ENCODE peak calls at places on chromosome 9, in eight cellular contexts. I is HFF-Myc, N is uterus, T is kidney epithelial cell, Y is Panc1, U is AG04449, O is left ventricle myocardium inferior, A is GM23338. W is an unnamed sample.

GRCh38 chr9:104247899-104248460 is 153.9 kb downstream of the SMC2 start:
- DNase-seq in I (no peak), N (no peak), T (no peak), Y (no peak), U (no peak), O (no peak), A (no peak), W (peak)

GRCh38 chr9:125095821-125096443 is 47.4 kb downstream of the SCAI start:
- DNase-seq in I (no peak), N (no peak), T (no peak), Y (no peak), U (no peak), O (no peak), A (no peak), W (no peak)

GRCh38 chr9:106284300-106284699 is 578.7 kb upstream of the ZNF462 start:
- DNase-seq in I (no peak), N (no peak), T (no peak), Y (no peak), U (no peak), O (no peak), A (peak), W (no peak)

GRCh38 chr9:88716636-88717035 is 181.7 kb downstream of the NXNL2 start:
- DNase-seq in I (no peak), N (no peak), T (no peak), Y (no peak), U (no peak), O (no peak), A (no peak), W (no peak)

GRCh38 chr9:93061791-93062299 is 3.3 kb downstream of the SUSD3 start:
- DNase-seq in I (no peak), N (peak), T (no peak), Y (no peak), U (no peak), O (no peak), A (peak), W (no peak)

GRCh38 chr9:75071530-75072122 is 16.3 kb downstream of the NMRK1 start:
- DNase-seq in I (no peak), N (no peak), T (no peak), Y (no peak), U (no peak), O (no peak), A (no peak), W (peak)

GRCh38 chr9:20988916-20989315 is 42.5 kb downstream of the HACD4 start:
- DNase-seq in I (no peak), N (no peak), T (no peak), Y (no peak), U (peak), O (no peak), A (no peak), W (peak)

GRCh38 chr9:95992536-95992935 is 117.0 kb downstream of the ERCC6L2 start:
- DNase-seq in I (no peak), N (no peak), T (no peak), Y (no peak), U (no peak), O (no peak), A (no peak), W (no peak)

GRCh38 chr9:6955251-6955921 is 197.6 kb downstream of the KDM4C start:
- DNase-seq in I (no peak), N (no peak), T (no peak), Y (no peak), U (no peak), O (no peak), A (peak), W (peak)

GRCh38 chr9:93942176-93942575 is 13.0 kb downstream of the BARX1 start:
- DNase-seq in I (no peak), N (no peak), T (no peak), Y (no peak), U (no peak), O (no peak), A (no peak), W (no peak)

GRCh38 chr9:20508242-20508641 is 114.1 kb downstream of the MLLT3 start:
- DNase-seq in I (no peak), N (no peak), T (no peak), Y (no peak), U (no peak), O (no peak), A (no peak), W (no peak)

GRCh38 chr9:115220339-115221009 is 102.5 kb upstream of the TNC start:
- DNase-seq in I (no peak), N (no peak), T (no peak), Y (no peak), U (no peak), O (no peak), A (no peak), W (no peak)

GRCh38 chr9:111959468-111959941 is 62.9 kb downstream of the UGCG start:
- DNase-seq in I (no peak), N (no peak), T (peak), Y (peak), U (peak), O (no peak), A (no peak), W (peak)

GRCh38 chr9:29511680-29512079 is 1938.4 kb upstream of the C9orf72 start:
- DNase-seq in I (no peak), N (no peak), T (no peak), Y (no peak), U (no peak), O (no peak), A (peak), W (no peak)

GRCh38 chr9:134390947-134391318 is 64.7 kb downstream of the RXRA start:
- DNase-seq in I (no peak), N (no peak), T (no peak), Y (no peak), U (no peak), O (no peak), A (no peak), W (no peak)

GRCh38 chr9:5876711-5877110 is 14.0 kb upstream of the MLANA start:
- DNase-seq in I (no peak), N (no peak), T (no peak), Y (no peak), U (no peak), O (no peak), A (peak), W (no peak)

GRCh38 chr9:3760031-3760430 is 234.2 kb upstream of the RFX3 start:
- DNase-seq in I (no peak), N (no peak), T (no peak), Y (no peak), U (no peak), O (no peak), A (peak), W (no peak)

GRCh38 chr9:1708215-1708614 is 306.9 kb upstream of the SMARCA2 start:
- DNase-seq in I (no peak), N (no peak), T (peak), Y (no peak), U (no peak), O (no peak), A (no peak), W (no peak)

GRCh38 chr9:22117511-22118388 is 108.6 kb upstream of the CDKN2B start:
- DNase-seq in I (no peak), N (no peak), T (peak), Y (no peak), U (no peak), O (no peak), A (peak), W (peak)
- H3K4me3 ChIP-seq in I (no peak), N (no peak), T (no peak), Y (no peak), U (no peak), O (no peak), A (peak), W (no peak)

GRCh38 chr9:71683598-71684235 is 84.6 kb downstream of the CEMIP2 start:
- DNase-seq in I (no peak), N (peak), T (no peak), Y (no peak), U (no peak), O (no peak), A (peak), W (peak)
- TF ChIP-seq CTCF in I (peak), N (peak), T (peak), Y (no peak), U (peak), O (peak), A (peak), W (peak)

GRCh38 chr9:132887181-132888120 is 8.8 kb downstream of the SPACA9 start:
- DNase-seq in I (no peak), N (no peak), T (no peak), Y (no peak), U (no peak), O (no peak), A (no peak), W (no peak)
- H3K4me3 ChIP-seq in I (no peak), N (no peak), T (no peak), Y (no peak), U (no peak), O (no peak), A (no peak), W (no peak)

GRCh38 chr9:34139477-34140146 is 13.1 kb upstream of the DCAF12 start:
- DNase-seq in I (peak), N (no peak), T (peak), Y (no peak), U (peak), O (peak), A (peak), W (peak)
- TF ChIP-seq CTCF in I (peak), N (no peak), T (peak), Y (no peak), U (peak), O (peak), A (no peak), W (peak)